ENCODE peak calls at places on chromosomes 4 and X, in eight cellular contexts. V, F, J, U, A, B, H and P are unnamed samples.

GRCh38 chr4:168923526-168924194 is 86.4 kb downstream of the CBR4 start:
- DNase-seq in V (peak), F (peak), J (peak), U (peak), A (no peak), B (peak), H (no peak), P (peak)

GRCh38 chrX:41718481-41719245 is 5.3 kb upstream of the GPR82 start:
- DNase-seq in V (no peak), F (no peak), J (no peak), U (no peak), A (no peak), B (peak), H (no peak), P (peak)

GRCh38 chr4:2843909-2844584 is 403 bp downstream of the ADD1 start:
- DNase-seq in V (peak), F (peak), J (no peak), U (no peak), A (no peak), B (no peak), H (no peak), P (no peak)

GRCh38 chrX:33198561-33199279 is 12.6 kb downstream of the DMD start:
- DNase-seq in V (no peak), F (no peak), J (no peak), U (no peak), A (no peak), B (no peak), H (no peak), P (no peak)

GRCh38 chr4:99417125-99417524 is 18.0 kb downstream of the ADH7 start:
- DNase-seq in V (no peak), F (no peak), J (no peak), U (no peak), A (no peak), B (no peak), H (no peak), P (no peak)

GRCh38 chrX:57918750-57919436 is 8.6 kb upstream of the ZXDA start:
- DNase-seq in V (peak), F (no peak), J (no peak), U (peak), A (no peak), B (no peak), H (no peak), P (peak)

GRCh38 chr4:80172203-80172602 is 25.1 kb upstream of the PRDM8 start:
- DNase-seq in V (no peak), F (no peak), J (no peak), U (peak), A (no peak), B (no peak), H (no peak), P (no peak)

GRCh38 chr4:148203056-148203898 is 238.9 kb downstream of the NR3C2 start:
- DNase-seq in V (peak), F (no peak), J (no peak), U (no peak), A (no peak), B (peak), H (no peak), P (peak)

GRCh38 chrX:3651272-3651671 is 62.2 kb downstream of the PRKX start:
- DNase-seq in V (no peak), F (no peak), J (no peak), U (no peak), A (no peak), B (no peak), H (peak), P (peak)

GRCh38 chrX:48003367-48003757 is 427 bp downstream of the ZNF182 start:
- DNase-seq in V (no peak), F (no peak), J (no peak), U (peak), A (no peak), B (no peak), H (no peak), P (no peak)

GRCh38 chr4:1318488-1319213 is 28.4 kb upstream of the UVSSA start:
- DNase-seq in V (no peak), F (peak), J (no peak), U (no peak), A (no peak), B (no peak), H (no peak), P (no peak)

GRCh38 chr4:118842055-118842454 is 6.1 kb upstream of the SEC24D start:
- DNase-seq in V (no peak), F (no peak), J (no peak), U (no peak), A (no peak), B (no peak), H (no peak), P (no peak)

GRCh38 chr4:40621592-40622512 is 7.8 kb downstream of the RBM47 start:
- DNase-seq in V (peak), F (no peak), J (peak), U (peak), A (no peak), B (peak), H (peak), P (no peak)

GRCh38 chr4:23717528-23718248 is 172.2 kb downstream of the PPARGC1A start:
- DNase-seq in V (no peak), F (peak), J (no peak), U (peak), A (no peak), B (no peak), H (no peak), P (peak)

GRCh38 chrX:97238632-97239031 is 354.9 kb downstream of the RPA4 start:
- DNase-seq in V (no peak), F (no peak), J (peak), U (no peak), A (no peak), B (no peak), H (no peak), P (no peak)

GRCh38 chr4:6263541-6264540 is 5.8 kb upstream of the WFS1 start:
- DNase-seq in V (peak), F (peak), J (no peak), U (peak), A (no peak), B (no peak), H (no peak), P (no peak)

GRCh38 chrX:154378059-154378798 is 866 bp upstream of the EMD start:
- DNase-seq in V (peak), F (peak), J (no peak), U (peak), A (peak), B (no peak), H (no peak), P (no peak)

GRCh38 chrX:132758778-132759177 is 199.7 kb downstream of the HS6ST2 start:
- DNase-seq in V (no peak), F (no peak), J (no peak), U (no peak), A (no peak), B (no peak), H (no peak), P (no peak)

GRCh38 chr4:71456841-71457240 is 118.0 kb downstream of the SLC4A4 start:
- DNase-seq in V (no peak), F (no peak), J (peak), U (no peak), A (no peak), B (peak), H (peak), P (no peak)

GRCh38 chr4:97987019-97987648 is 156.1 kb downstream of the STPG2 start:
- DNase-seq in V (no peak), F (no peak), J (no peak), U (no peak), A (no peak), B (no peak), H (no peak), P (peak)

GRCh38 chr4:164596927-164597326 is 157.0 kb upstream of the SMIM31 start:
- DNase-seq in V (no peak), F (no peak), J (no peak), U (no peak), A (no peak), B (no peak), H (no peak), P (no peak)

GRCh38 chr4:36316544-36317082 is 35.2 kb downstream of the DTHD1 start:
- DNase-seq in V (no peak), F (no peak), J (no peak), U (no peak), A (no peak), B (no peak), H (no peak), P (no peak)

GRCh38 chr4:35151816-35152572 is 1092.3 kb downstream of the ARAP2 start:
- DNase-seq in V (no peak), F (peak), J (no peak), U (no peak), A (no peak), B (no peak), H (no peak), P (peak)

GRCh38 chr4:55742655-55743191 is 76.9 kb upstream of the EXOC1L start:
- DNase-seq in V (no peak), F (no peak), J (peak), U (no peak), A (no peak), B (no peak), H (no peak), P (no peak)

GRCh38 chrX:55187281-55187680 is 32.9 kb upstream of the PAGE5 start:
- DNase-seq in V (no peak), F (no peak), J (no peak), U (no peak), A (no peak), B (no peak), H (no peak), P (no peak)

GRCh38 chr4:119284876-119285611 is 36.9 kb downstream of the FABP2 start:
- DNase-seq in V (no peak), F (no peak), J (no peak), U (no peak), A (no peak), B (no peak), H (no peak), P (no peak)

GRCh38 chr4:182085051-182085480 is 158.1 kb upstream of the TENM3 start:
- DNase-seq in V (no peak), F (no peak), J (no peak), U (no peak), A (no peak), B (no peak), H (no peak), P (no peak)